ENCODE peak calls at places on chromosomes 13 and 19, in nine cellular contexts. One of them, this sample, is unnamed.

GRCh38 chr19:7787141-7787540 is 24.1 kb downstream of the CLEC4M start:
- DNase-seq in NCI-H510A treated with DMSO at 0.1 percent for 48 hours: no peak
- DNase-seq in ecto neural progenitor cell: no peak
- DNase-seq in HT1080: no peak
- DNase-seq in HS-5: no peak
- DNase-seq in mucosa of descending colon: no peak
- DNase-seq in activated CD8-positive, alpha-beta memory T cell treated with anti-CD3 and anti-CD28 coated beads, Interleukin-2, amount 50 U/mL, for 48 hours: no peak
- DNase-seq in HuH-7.5: no peak
- DNase-seq in AG09319: no peak
- DNase-seq in this sample: no peak

GRCh38 chr19:5926641-5927438 is 12.8 kb downstream of the CAPS start:
- DNase-seq in NCI-H510A treated with DMSO at 0.1 percent for 48 hours: no peak
- DNase-seq in ecto neural progenitor cell: no peak
- DNase-seq in HT1080: no peak
- DNase-seq in HS-5: no peak
- DNase-seq in mucosa of descending colon: no peak
- DNase-seq in activated CD8-positive, alpha-beta memory T cell treated with anti-CD3 and anti-CD28 coated beads, Interleukin-2, amount 50 U/mL, for 48 hours: no peak
- DNase-seq in HuH-7.5: no peak
- DNase-seq in AG09319: peak; percentile 94
- DNase-seq in this sample: no peak

GRCh38 chr19:2048959-2049740 is 1.9 kb downstream of the MKNK2 start:
- DNase-seq in NCI-H510A treated with DMSO at 0.1 percent for 48 hours: no peak
- DNase-seq in ecto neural progenitor cell: peak; percentile 51
- DNase-seq in HT1080: no peak
- DNase-seq in HS-5: no peak
- DNase-seq in mucosa of descending colon: peak; percentile 48
- DNase-seq in activated CD8-positive, alpha-beta memory T cell treated with anti-CD3 and anti-CD28 coated beads, Interleukin-2, amount 50 U/mL, for 48 hours: no peak
- DNase-seq in HuH-7.5: no peak
- DNase-seq in AG09319: no peak
- DNase-seq in this sample: no peak

GRCh38 chr13:114105351-114106225 is 26.8 kb downstream of the RASA3 start:
- DNase-seq in NCI-H510A treated with DMSO at 0.1 percent for 48 hours: no peak
- DNase-seq in ecto neural progenitor cell: no peak
- DNase-seq in HT1080: no peak
- DNase-seq in HS-5: no peak
- DNase-seq in mucosa of descending colon: peak; percentile 20
- DNase-seq in activated CD8-positive, alpha-beta memory T cell treated with anti-CD3 and anti-CD28 coated beads, Interleukin-2, amount 50 U/mL, for 48 hours: peak; percentile 39
- DNase-seq in HuH-7.5: no peak
- DNase-seq in AG09319: no peak
- DNase-seq in this sample: no peak

GRCh38 chr19:42473686-42474085 is 30.9 kb upstream of the CXCL17 start:
- DNase-seq in NCI-H510A treated with DMSO at 0.1 percent for 48 hours: no peak
- DNase-seq in ecto neural progenitor cell: no peak
- DNase-seq in HT1080: no peak
- DNase-seq in HS-5: no peak
- DNase-seq in mucosa of descending colon: no peak
- DNase-seq in activated CD8-positive, alpha-beta memory T cell treated with anti-CD3 and anti-CD28 coated beads, Interleukin-2, amount 50 U/mL, for 48 hours: no peak
- DNase-seq in HuH-7.5: no peak
- DNase-seq in AG09319: no peak
- DNase-seq in this sample: no peak

GRCh38 chr19:49413348-49413747 is 9.9 kb downstream of the PTH2 start:
- DNase-seq in NCI-H510A treated with DMSO at 0.1 percent for 48 hours: no peak
- DNase-seq in ecto neural progenitor cell: no peak
- DNase-seq in HT1080: no peak
- DNase-seq in HS-5: no peak
- DNase-seq in mucosa of descending colon: no peak
- DNase-seq in activated CD8-positive, alpha-beta memory T cell treated with anti-CD3 and anti-CD28 coated beads, Interleukin-2, amount 50 U/mL, for 48 hours: no peak
- DNase-seq in HuH-7.5: no peak
- DNase-seq in AG09319: no peak
- DNase-seq in this sample: no peak

GRCh38 chr19:48030073-48030472 is 13.8 kb downstream of the CABP5 start:
- DNase-seq in NCI-H510A treated with DMSO at 0.1 percent for 48 hours: no peak
- DNase-seq in ecto neural progenitor cell: no peak
- DNase-seq in HT1080: no peak
- DNase-seq in HS-5: no peak
- DNase-seq in mucosa of descending colon: no peak
- DNase-seq in activated CD8-positive, alpha-beta memory T cell treated with anti-CD3 and anti-CD28 coated beads, Interleukin-2, amount 50 U/mL, for 48 hours: no peak
- DNase-seq in HuH-7.5: no peak
- DNase-seq in AG09319: no peak
- DNase-seq in this sample: no peak

GRCh38 chr13:45951724-45952123 is 100.2 kb upstream of the SIAH3 start:
- DNase-seq in NCI-H510A treated with DMSO at 0.1 percent for 48 hours: no peak
- DNase-seq in ecto neural progenitor cell: no peak
- DNase-seq in HT1080: no peak
- DNase-seq in HS-5: no peak
- DNase-seq in mucosa of descending colon: no peak
- DNase-seq in activated CD8-positive, alpha-beta memory T cell treated with anti-CD3 and anti-CD28 coated beads, Interleukin-2, amount 50 U/mL, for 48 hours: no peak
- DNase-seq in HuH-7.5: no peak
- DNase-seq in AG09319: no peak
- DNase-seq in this sample: no peak

GRCh38 chr13:53873558-53873957 is 844.9 kb downstream of the OLFM4 start:
- DNase-seq in NCI-H510A treated with DMSO at 0.1 percent for 48 hours: peak; percentile 83
- DNase-seq in ecto neural progenitor cell: no peak
- DNase-seq in HT1080: no peak
- DNase-seq in HS-5: no peak
- DNase-seq in mucosa of descending colon: no peak
- DNase-seq in activated CD8-positive, alpha-beta memory T cell treated with anti-CD3 and anti-CD28 coated beads, Interleukin-2, amount 50 U/mL, for 48 hours: no peak
- DNase-seq in HuH-7.5: no peak
- DNase-seq in AG09319: no peak
- DNase-seq in this sample: no peak

GRCh38 chr13:60990032-60990733 is 425.5 kb downstream of the PCDH20 start:
- DNase-seq in NCI-H510A treated with DMSO at 0.1 percent for 48 hours: no peak
- DNase-seq in ecto neural progenitor cell: no peak
- DNase-seq in HT1080: peak; percentile 27
- DNase-seq in HS-5: no peak
- DNase-seq in mucosa of descending colon: no peak
- DNase-seq in activated CD8-positive, alpha-beta memory T cell treated with anti-CD3 and anti-CD28 coated beads, Interleukin-2, amount 50 U/mL, for 48 hours: no peak
- DNase-seq in HuH-7.5: no peak
- DNase-seq in AG09319: no peak
- DNase-seq in this sample: peak; percentile 32

GRCh38 chr13:81021284-81021683 is 680.4 kb upstream of the SPRY2 start:
- DNase-seq in NCI-H510A treated with DMSO at 0.1 percent for 48 hours: no peak
- DNase-seq in ecto neural progenitor cell: no peak
- DNase-seq in HT1080: no peak
- DNase-seq in HS-5: no peak
- DNase-seq in mucosa of descending colon: no peak
- DNase-seq in activated CD8-positive, alpha-beta memory T cell treated with anti-CD3 and anti-CD28 coated beads, Interleukin-2, amount 50 U/mL, for 48 hours: no peak
- DNase-seq in HuH-7.5: peak; percentile 4
- DNase-seq in AG09319: no peak
- DNase-seq in this sample: no peak

GRCh38 chr19:9956956-9957355 is 20.6 kb upstream of the OLFM2 start:
- DNase-seq in NCI-H510A treated with DMSO at 0.1 percent for 48 hours: no peak
- DNase-seq in ecto neural progenitor cell: no peak
- DNase-seq in HT1080: no peak
- DNase-seq in HS-5: no peak
- DNase-seq in mucosa of descending colon: no peak
- DNase-seq in activated CD8-positive, alpha-beta memory T cell treated with anti-CD3 and anti-CD28 coated beads, Interleukin-2, amount 50 U/mL, for 48 hours: no peak
- DNase-seq in HuH-7.5: no peak
- DNase-seq in AG09319: no peak
- DNase-seq in this sample: no peak

GRCh38 chr13:114044486-114044885 is 70.6 kb upstream of the C13orf46 start:
- DNase-seq in NCI-H510A treated with DMSO at 0.1 percent for 48 hours: no peak
- DNase-seq in ecto neural progenitor cell: no peak
- DNase-seq in HT1080: no peak
- DNase-seq in HS-5: no peak
- DNase-seq in mucosa of descending colon: no peak
- DNase-seq in activated CD8-positive, alpha-beta memory T cell treated with anti-CD3 and anti-CD28 coated beads, Interleukin-2, amount 50 U/mL, for 48 hours: no peak
- DNase-seq in HuH-7.5: no peak
- DNase-seq in AG09319: no peak
- DNase-seq in this sample: no peak

GRCh38 chr19:31351212-31352193 is 2.3 kb upstream of the TSHZ3 start:
- DNase-seq in NCI-H510A treated with DMSO at 0.1 percent for 48 hours: no peak
- DNase-seq in ecto neural progenitor cell: peak; percentile 58
- DNase-seq in HT1080: peak; percentile 43
- DNase-seq in HS-5: no peak
- DNase-seq in mucosa of descending colon: peak; percentile 50
- DNase-seq in activated CD8-positive, alpha-beta memory T cell treated with anti-CD3 and anti-CD28 coated beads, Interleukin-2, amount 50 U/mL, for 48 hours: no peak
- DNase-seq in HuH-7.5: no peak
- DNase-seq in AG09319: no peak
- DNase-seq in this sample: peak; percentile 63

GRCh38 chr19:1223018-1223855 is 14.6 kb downstream of the CBARP start:
- DNase-seq in NCI-H510A treated with DMSO at 0.1 percent for 48 hours: no peak
- DNase-seq in ecto neural progenitor cell: no peak
- DNase-seq in HT1080: peak; percentile 51
- DNase-seq in HS-5: no peak
- DNase-seq in mucosa of descending colon: no peak
- DNase-seq in activated CD8-positive, alpha-beta memory T cell treated with anti-CD3 and anti-CD28 coated beads, Interleukin-2, amount 50 U/mL, for 48 hours: no peak
- DNase-seq in HuH-7.5: peak; percentile 97
- DNase-seq in AG09319: no peak
- DNase-seq in this sample: no peak

GRCh38 chr19:49217382-49217781 is 59.8 kb downstream of the TRPM4 start:
- DNase-seq in NCI-H510A treated with DMSO at 0.1 percent for 48 hours: no peak
- DNase-seq in ecto neural progenitor cell: no peak
- DNase-seq in HT1080: no peak
- DNase-seq in HS-5: no peak
- DNase-seq in mucosa of descending colon: no peak
- DNase-seq in activated CD8-positive, alpha-beta memory T cell treated with anti-CD3 and anti-CD28 coated beads, Interleukin-2, amount 50 U/mL, for 48 hours: no peak
- DNase-seq in HuH-7.5: no peak
- DNase-seq in AG09319: no peak
- DNase-seq in this sample: no peak

GRCh38 chr19:35142531-35143230 is 374 bp upstream of the FXYD7 start:
- DNase-seq in NCI-H510A treated with DMSO at 0.1 percent for 48 hours: no peak
- DNase-seq in ecto neural progenitor cell: peak; percentile 83
- DNase-seq in HT1080: no peak
- DNase-seq in HS-5: no peak
- DNase-seq in mucosa of descending colon: peak; percentile 74
- DNase-seq in activated CD8-positive, alpha-beta memory T cell treated with anti-CD3 and anti-CD28 coated beads, Interleukin-2, amount 50 U/mL, for 48 hours: peak; percentile 87
- DNase-seq in HuH-7.5: no peak
- DNase-seq in AG09319: no peak
- DNase-seq in this sample: no peak

GRCh38 chr13:31111136-31111535 is 50.6 kb downstream of the HSPH1 start:
- DNase-seq in NCI-H510A treated with DMSO at 0.1 percent for 48 hours: no peak
- DNase-seq in ecto neural progenitor cell: no peak
- DNase-seq in HT1080: no peak
- DNase-seq in HS-5: no peak
- DNase-seq in mucosa of descending colon: no peak
- DNase-seq in activated CD8-positive, alpha-beta memory T cell treated with anti-CD3 and anti-CD28 coated beads, Interleukin-2, amount 50 U/mL, for 48 hours: no peak
- DNase-seq in HuH-7.5: no peak
- DNase-seq in AG09319: no peak
- DNase-seq in this sample: no peak

GRCh38 chr19:34261335-34262109 is 7.2 kb downstream of the GARRE1 start:
- DNase-seq in NCI-H510A treated with DMSO at 0.1 percent for 48 hours: peak; percentile 84
- DNase-seq in ecto neural progenitor cell: no peak
- DNase-seq in HT1080: no peak
- DNase-seq in HS-5: no peak
- DNase-seq in mucosa of descending colon: no peak
- DNase-seq in activated CD8-positive, alpha-beta memory T cell treated with anti-CD3 and anti-CD28 coated beads, Interleukin-2, amount 50 U/mL, for 48 hours: no peak
- DNase-seq in HuH-7.5: no peak
- DNase-seq in AG09319: no peak
- DNase-seq in this sample: no peak

GRCh38 chr19:33465834-33466233 is 55.8 kb downstream of the PEPD start:
- DNase-seq in NCI-H510A treated with DMSO at 0.1 percent for 48 hours: no peak
- DNase-seq in ecto neural progenitor cell: no peak
- DNase-seq in HT1080: no peak
- DNase-seq in HS-5: no peak
- DNase-seq in mucosa of descending colon: no peak
- DNase-seq in activated CD8-positive, alpha-beta memory T cell treated with anti-CD3 and anti-CD28 coated beads, Interleukin-2, amount 50 U/mL, for 48 hours: no peak
- DNase-seq in HuH-7.5: no peak
- DNase-seq in AG09319: no peak
- DNase-seq in this sample: no peak

GRCh38 chr13:30569901-30570576 is 47.7 kb upstream of the USPL1 start:
- DNase-seq in NCI-H510A treated with DMSO at 0.1 percent for 48 hours: no peak
- DNase-seq in ecto neural progenitor cell: no peak
- DNase-seq in HT1080: peak; percentile 95
- DNase-seq in HS-5: peak; percentile 64
- DNase-seq in mucosa of descending colon: no peak
- DNase-seq in activated CD8-positive, alpha-beta memory T cell treated with anti-CD3 and anti-CD28 coated beads, Interleukin-2, amount 50 U/mL, for 48 hours: no peak
- DNase-seq in HuH-7.5: no peak
- DNase-seq in AG09319: peak; percentile 80
- DNase-seq in this sample: peak; percentile 95

GRCh38 chr13:112451512-112452379 is 75.6 kb downstream of the SPACA7 start:
- DNase-seq in NCI-H510A treated with DMSO at 0.1 percent for 48 hours: no peak
- DNase-seq in ecto neural progenitor cell: peak; percentile 31
- DNase-seq in HT1080: no peak
- DNase-seq in HS-5: no peak
- DNase-seq in mucosa of descending colon: no peak
- DNase-seq in activated CD8-positive, alpha-beta memory T cell treated with anti-CD3 and anti-CD28 coated beads, Interleukin-2, amount 50 U/mL, for 48 hours: peak; percentile 40
- DNase-seq in HuH-7.5: no peak
- DNase-seq in AG09319: no peak
- DNase-seq in this sample: no peak

GRCh38 chr13:82096256-82096655 is 1755.3 kb upstream of the SPRY2 start:
- DNase-seq in NCI-H510A treated with DMSO at 0.1 percent for 48 hours: no peak
- DNase-seq in ecto neural progenitor cell: no peak
- DNase-seq in HT1080: no peak
- DNase-seq in HS-5: no peak
- DNase-seq in mucosa of descending colon: no peak
- DNase-seq in activated CD8-positive, alpha-beta memory T cell treated with anti-CD3 and anti-CD28 coated beads, Interleukin-2, amount 50 U/mL, for 48 hours: no peak
- DNase-seq in HuH-7.5: no peak
- DNase-seq in AG09319: no peak
- DNase-seq in this sample: no peak

GRCh38 chr19:58097783-58098681 is at the start of gene ZSCAN18:
- DNase-seq in NCI-H510A treated with DMSO at 0.1 percent for 48 hours: peak; percentile 77
- DNase-seq in ecto neural progenitor cell: peak; percentile 100
- DNase-seq in HT1080: peak; percentile 19
- DNase-seq in HS-5: no peak
- DNase-seq in mucosa of descending colon: peak; percentile 97
- DNase-seq in activated CD8-positive, alpha-beta memory T cell treated with anti-CD3 and anti-CD28 coated beads, Interleukin-2, amount 50 U/mL, for 48 hours: peak; percentile 96
- DNase-seq in HuH-7.5: peak; percentile 88
- DNase-seq in AG09319: peak; percentile 94
- DNase-seq in this sample: peak; percentile 85

GRCh38 chr13:90362718-90363117 is 984.8 kb upstream of the MIR17HG start:
- DNase-seq in NCI-H510A treated with DMSO at 0.1 percent for 48 hours: no peak
- DNase-seq in ecto neural progenitor cell: no peak
- DNase-seq in HT1080: peak; percentile 55
- DNase-seq in HS-5: no peak
- DNase-seq in mucosa of descending colon: no peak
- DNase-seq in activated CD8-positive, alpha-beta memory T cell treated with anti-CD3 and anti-CD28 coated beads, Interleukin-2, amount 50 U/mL, for 48 hours: no peak
- DNase-seq in HuH-7.5: no peak
- DNase-seq in AG09319: no peak
- DNase-seq in this sample: no peak

GRCh38 chr19:42276821-42277220 is 7.8 kb downstream of the CIC start:
- DNase-seq in NCI-H510A treated with DMSO at 0.1 percent for 48 hours: no peak
- DNase-seq in ecto neural progenitor cell: no peak
- DNase-seq in HT1080: no peak
- DNase-seq in HS-5: no peak
- DNase-seq in mucosa of descending colon: no peak
- DNase-seq in activated CD8-positive, alpha-beta memory T cell treated with anti-CD3 and anti-CD28 coated beads, Interleukin-2, amount 50 U/mL, for 48 hours: no peak
- DNase-seq in HuH-7.5: no peak
- DNase-seq in AG09319: no peak
- DNase-seq in this sample: peak; percentile 78

GRCh38 chr19:5147971-5148793 is 179.3 kb downstream of the KDM4B start:
- DNase-seq in NCI-H510A treated with DMSO at 0.1 percent for 48 hours: no peak
- DNase-seq in ecto neural progenitor cell: no peak
- DNase-seq in HT1080: no peak
- DNase-seq in HS-5: no peak
- DNase-seq in mucosa of descending colon: no peak
- DNase-seq in activated CD8-positive, alpha-beta memory T cell treated with anti-CD3 and anti-CD28 coated beads, Interleukin-2, amount 50 U/mL, for 48 hours: no peak
- DNase-seq in HuH-7.5: no peak
- DNase-seq in AG09319: no peak
- DNase-seq in this sample: peak; percentile 47

GRCh38 chr13:29105779-29106178 is 285.6 kb downstream of the MTUS2 start:
- DNase-seq in NCI-H510A treated with DMSO at 0.1 percent for 48 hours: no peak
- DNase-seq in ecto neural progenitor cell: no peak
- DNase-seq in HT1080: no peak
- DNase-seq in HS-5: no peak
- DNase-seq in mucosa of descending colon: no peak
- DNase-seq in activated CD8-positive, alpha-beta memory T cell treated with anti-CD3 and anti-CD28 coated beads, Interleukin-2, amount 50 U/mL, for 48 hours: no peak
- DNase-seq in HuH-7.5: peak; percentile 12
- DNase-seq in AG09319: no peak
- DNase-seq in this sample: no peak

GRCh38 chr13:49869514-49869913 is 66.6 kb downstream of the SPRYD7 start:
- DNase-seq in NCI-H510A treated with DMSO at 0.1 percent for 48 hours: no peak
- DNase-seq in ecto neural progenitor cell: peak; percentile 57
- DNase-seq in HT1080: peak; percentile 36
- DNase-seq in HS-5: no peak
- DNase-seq in mucosa of descending colon: no peak
- DNase-seq in activated CD8-positive, alpha-beta memory T cell treated with anti-CD3 and anti-CD28 coated beads, Interleukin-2, amount 50 U/mL, for 48 hours: no peak
- DNase-seq in HuH-7.5: peak; percentile 23
- DNase-seq in AG09319: no peak
- DNase-seq in this sample: no peak

GRCh38 chr19:45589768-45590167 is 5.2 kb upstream of the OPA3 start:
- DNase-seq in NCI-H510A treated with DMSO at 0.1 percent for 48 hours: no peak
- DNase-seq in ecto neural progenitor cell: no peak
- DNase-seq in HT1080: no peak
- DNase-seq in HS-5: no peak
- DNase-seq in mucosa of descending colon: no peak
- DNase-seq in activated CD8-positive, alpha-beta memory T cell treated with anti-CD3 and anti-CD28 coated beads, Interleukin-2, amount 50 U/mL, for 48 hours: no peak
- DNase-seq in HuH-7.5: no peak
- DNase-seq in AG09319: no peak
- DNase-seq in this sample: no peak

GRCh38 chr13:48892311-48892710 is 83.4 kb upstream of the FNDC3A start:
- DNase-seq in NCI-H510A treated with DMSO at 0.1 percent for 48 hours: no peak
- DNase-seq in ecto neural progenitor cell: no peak
- DNase-seq in HT1080: peak; percentile 95
- DNase-seq in HS-5: peak; percentile 68
- DNase-seq in mucosa of descending colon: no peak
- DNase-seq in activated CD8-positive, alpha-beta memory T cell treated with anti-CD3 and anti-CD28 coated beads, Interleukin-2, amount 50 U/mL, for 48 hours: no peak
- DNase-seq in HuH-7.5: no peak
- DNase-seq in AG09319: no peak
- DNase-seq in this sample: peak; percentile 94